ENCODE peak calls at places on chromosomes 3 and 15, in seven cellular contexts. One of them, this sample, is unnamed. For H3K4me1, the result is how much of the 10 kb centered on the place peaks cover.

GRCh38 chr15:82139823-82140268 is 94.0 kb upstream of the MEX3B start:
- DNase-seq in sigmoid colon: no peak
- DNase-seq in transverse colon: no peak
- DNase-seq in Panc1: no peak
- DNase-seq in suprapubic skin: no peak
- DNase-seq in breast epithelium: no peak
- DNase-seq in GM23338: peak
- DNase-seq in this sample: no peak

GRCh38 chr15:99408236-99409096 is 157.2 kb downstream of the LRRC28 start:
- DNase-seq in breast epithelium: peak
- DNase-seq in Panc1: no peak
- DNase-seq in transverse colon: no peak
- DNase-seq in sigmoid colon: no peak
- DNase-seq in suprapubic skin: no peak
- DNase-seq in GM23338: no peak
- DNase-seq in this sample: no peak

GRCh38 chr15:95326689-95327525 is 1003.6 kb upstream of the NR2F2 start:
- DNase-seq in breast epithelium: no peak
- DNase-seq in transverse colon: no peak
- DNase-seq in GM23338: peak
- DNase-seq in sigmoid colon: peak
- DNase-seq in Panc1: no peak
- DNase-seq in suprapubic skin: no peak
- DNase-seq in this sample: no peak

GRCh38 chr3:95235916-95236315 is 1173.1 kb downstream of the NSUN3 start:
- DNase-seq in sigmoid colon: no peak
- DNase-seq in breast epithelium: no peak
- DNase-seq in suprapubic skin: no peak
- DNase-seq in GM23338: no peak
- DNase-seq in Panc1: no peak
- DNase-seq in transverse colon: no peak
- DNase-seq in this sample: no peak

GRCh38 chr15:86892774-86893449 is 813.2 kb downstream of the AGBL1 start:
- DNase-seq in suprapubic skin: no peak
- DNase-seq in Panc1: no peak
- DNase-seq in transverse colon: no peak
- DNase-seq in breast epithelium: no peak
- DNase-seq in GM23338: peak
- DNase-seq in sigmoid colon: no peak
- DNase-seq in this sample: no peak

GRCh38 chr3:73786346-73786807 is 161.6 kb upstream of the PDZRN3 start:
- DNase-seq in GM23338: no peak
- DNase-seq in suprapubic skin: no peak
- DNase-seq in breast epithelium: peak
- DNase-seq in transverse colon: no peak
- DNase-seq in Panc1: peak
- DNase-seq in sigmoid colon: no peak
- DNase-seq in this sample: no peak

GRCh38 chr3:126696701-126697267 is 7.3 kb upstream of the CHCHD6 start:
- DNase-seq in transverse colon: no peak
- DNase-seq in breast epithelium: no peak
- DNase-seq in GM23338: no peak
- DNase-seq in sigmoid colon: no peak
- DNase-seq in suprapubic skin: no peak
- DNase-seq in Panc1: no peak
- DNase-seq in this sample: no peak

GRCh38 chr15:33581032-33581431 is 270.3 kb downstream of the RYR3 start:
- DNase-seq in suprapubic skin: no peak
- DNase-seq in Panc1: no peak
- DNase-seq in GM23338: no peak
- DNase-seq in sigmoid colon: no peak
- DNase-seq in breast epithelium: no peak
- DNase-seq in transverse colon: no peak
- DNase-seq in this sample: no peak

GRCh38 chr15:91338763-91339162 is 238.7 kb downstream of the SV2B start:
- DNase-seq in suprapubic skin: no peak
- DNase-seq in Panc1: no peak
- DNase-seq in GM23338: peak
- DNase-seq in sigmoid colon: no peak
- DNase-seq in transverse colon: no peak
- DNase-seq in breast epithelium: no peak
- DNase-seq in this sample: no peak

DNA sequence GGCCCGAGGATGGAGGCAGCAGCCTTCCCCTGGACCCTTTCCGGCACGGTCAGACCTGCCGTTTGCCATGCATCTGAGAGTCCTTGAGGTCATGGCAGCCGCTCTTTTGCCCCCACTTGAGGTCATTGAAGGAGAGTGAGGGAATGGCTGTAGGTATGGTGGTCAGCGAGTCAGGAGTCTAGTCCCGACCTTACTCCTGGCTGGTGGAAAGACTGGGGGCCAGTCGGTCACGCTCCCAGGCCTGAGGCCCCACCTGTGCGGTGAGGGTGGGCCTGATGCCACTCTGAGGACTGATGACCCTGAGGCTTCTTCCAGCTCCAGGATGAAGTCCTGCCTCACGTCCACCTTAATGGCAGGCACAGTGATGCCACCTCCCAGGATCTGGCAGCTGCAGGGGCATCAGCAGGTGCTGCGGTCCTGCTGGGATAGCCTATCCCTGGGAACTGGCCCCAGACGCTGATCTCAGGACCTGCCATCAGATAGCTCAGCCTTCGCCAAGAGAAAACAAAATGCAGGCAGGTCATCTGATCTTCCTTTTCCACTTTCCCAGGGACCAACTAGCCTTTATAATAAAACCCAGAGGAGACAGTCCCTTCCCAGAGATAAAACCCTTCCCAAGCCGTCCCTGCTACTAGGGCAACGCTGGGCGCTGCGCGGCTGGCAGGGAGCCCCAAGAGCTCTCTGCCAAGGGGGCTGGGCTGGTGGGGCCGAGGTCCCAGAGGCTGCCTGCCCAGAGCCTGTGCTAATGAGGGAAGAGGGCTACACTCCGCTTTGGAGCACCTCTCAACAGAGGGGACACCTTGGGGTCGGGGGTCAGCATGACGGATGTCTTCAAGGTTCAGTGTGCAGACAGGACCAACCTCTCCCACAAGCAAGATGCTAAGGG is 42.2 kb downstream of the TM2D3 start:
- DNase-seq in suprapubic skin: no peak
- DNase-seq in transverse colon: no peak
- DNase-seq in sigmoid colon: no peak
- DNase-seq in breast epithelium: no peak
- DNase-seq in GM23338: no peak
- DNase-seq in Panc1: no peak
- DNase-seq in this sample: no peak
- H3K4me1 ChIP-seq in suprapubic skin: under half
- H3K4me1 ChIP-seq in transverse colon: under half
- H3K4me1 ChIP-seq in sigmoid colon: under half
- H3K4me1 ChIP-seq in breast epithelium: under half
- H3K4me1 ChIP-seq in GM23338: under half
- H3K4me1 ChIP-seq in Panc1: under half
- H3K4me1 ChIP-seq in this sample: under half

GRCh38 chr3:65974505-65974904 is 64.2 kb downstream of the MAGI1 start:
- DNase-seq in breast epithelium: no peak
- DNase-seq in transverse colon: no peak
- DNase-seq in sigmoid colon: no peak
- DNase-seq in Panc1: no peak
- DNase-seq in suprapubic skin: no peak
- DNase-seq in GM23338: peak
- DNase-seq in this sample: no peak

GRCh38 chr3:65971281-65972252 is 67.2 kb downstream of the MAGI1 start:
- DNase-seq in suprapubic skin: no peak
- DNase-seq in Panc1: no peak
- DNase-seq in transverse colon: no peak
- DNase-seq in breast epithelium: no peak
- DNase-seq in sigmoid colon: no peak
- DNase-seq in GM23338: no peak
- DNase-seq in this sample: no peak

GRCh38 chr3:65978116-65978515 is 60.6 kb downstream of the MAGI1 start:
- DNase-seq in breast epithelium: no peak
- DNase-seq in sigmoid colon: no peak
- DNase-seq in transverse colon: no peak
- DNase-seq in suprapubic skin: no peak
- DNase-seq in Panc1: no peak
- DNase-seq in GM23338: no peak
- DNase-seq in this sample: no peak

GRCh38 chr3:65972765-65973164 is 66.0 kb downstream of the MAGI1 start:
- DNase-seq in transverse colon: no peak
- DNase-seq in GM23338: peak
- DNase-seq in breast epithelium: no peak
- DNase-seq in Panc1: no peak
- DNase-seq in sigmoid colon: no peak
- DNase-seq in suprapubic skin: no peak
- DNase-seq in this sample: no peak

GRCh38 chr3:65975031-65975430 is 63.7 kb downstream of the MAGI1 start:
- DNase-seq in GM23338: no peak
- DNase-seq in suprapubic skin: no peak
- DNase-seq in Panc1: no peak
- DNase-seq in transverse colon: no peak
- DNase-seq in sigmoid colon: no peak
- DNase-seq in breast epithelium: no peak
- DNase-seq in this sample: no peak
- TF ChIP-seq POLR2AphosphoS5 in GM23338: no peak
- TF ChIP-seq POLR2AphosphoS5 in suprapubic skin: no peak
- TF ChIP-seq POLR2AphosphoS5 in Panc1: no peak
- TF ChIP-seq POLR2AphosphoS5 in transverse colon: no peak
- TF ChIP-seq POLR2AphosphoS5 in sigmoid colon: no peak
- TF ChIP-seq POLR2AphosphoS5 in breast epithelium: no peak
- TF ChIP-seq POLR2AphosphoS5 in this sample: no peak

DNA sequence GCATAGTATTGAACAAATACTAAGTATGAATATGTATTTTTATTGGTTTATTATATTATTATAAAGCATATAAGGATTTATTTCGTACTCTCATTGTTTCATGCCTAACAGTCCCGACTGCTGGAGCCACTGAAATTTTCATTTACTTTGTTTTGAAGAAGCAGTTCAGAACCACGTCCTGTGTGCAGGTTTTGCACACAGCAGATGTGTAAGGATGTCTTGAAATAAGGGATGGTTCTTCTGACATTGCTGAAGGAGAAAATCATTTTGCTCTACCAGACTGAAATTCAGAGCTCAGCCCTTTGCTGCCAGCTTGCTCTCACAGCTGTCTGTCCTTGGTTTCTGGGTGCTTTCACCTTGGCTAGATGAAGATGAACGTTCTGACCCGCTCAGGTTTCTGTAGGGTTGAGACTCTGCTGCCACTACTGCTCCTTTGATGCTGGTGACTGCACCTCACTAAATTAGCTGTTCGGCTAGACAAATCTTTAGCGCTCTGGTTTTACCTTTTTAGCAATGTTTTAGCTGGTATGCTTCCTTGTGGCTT is 54.2 kb downstream of the UBE2E1 start:
- DNase-seq in breast epithelium: no peak
- DNase-seq in suprapubic skin: no peak
- DNase-seq in sigmoid colon: no peak
- DNase-seq in Panc1: no peak
- DNase-seq in GM23338: no peak
- DNase-seq in transverse colon: no peak
- DNase-seq in this sample: no peak
- H3K27ac ChIP-seq in breast epithelium: peak
- H3K27ac ChIP-seq in suprapubic skin: no peak
- H3K27ac ChIP-seq in sigmoid colon: peak
- H3K27ac ChIP-seq in Panc1: no peak
- H3K27ac ChIP-seq in GM23338: no peak
- H3K27ac ChIP-seq in transverse colon: no peak
- H3K27ac ChIP-seq in this sample: no peak

GRCh38 chr3:147383617-147384016 is 22.7 kb downstream of the ZIC4 start:
- DNase-seq in sigmoid colon: no peak
- DNase-seq in transverse colon: no peak
- DNase-seq in breast epithelium: no peak
- DNase-seq in suprapubic skin: no peak
- DNase-seq in Panc1: no peak
- DNase-seq in GM23338: peak
- DNase-seq in this sample: no peak

GRCh38 chr3:147380271-147380995 is 25.9 kb downstream of the ZIC4 start:
- DNase-seq in sigmoid colon: no peak
- DNase-seq in GM23338: peak
- DNase-seq in transverse colon: no peak
- DNase-seq in Panc1: no peak
- DNase-seq in suprapubic skin: no peak
- DNase-seq in breast epithelium: no peak
- DNase-seq in this sample: no peak

GRCh38 chr3:147379651-147380050 is 26.7 kb downstream of the ZIC4 start:
- DNase-seq in sigmoid colon: no peak
- DNase-seq in breast epithelium: no peak
- DNase-seq in transverse colon: no peak
- DNase-seq in suprapubic skin: no peak
- DNase-seq in GM23338: no peak
- DNase-seq in Panc1: no peak
- DNase-seq in this sample: no peak

GRCh38 chr3:147380996-147381376 is 25.4 kb downstream of the ZIC4 start:
- DNase-seq in suprapubic skin: no peak
- DNase-seq in breast epithelium: no peak
- DNase-seq in GM23338: peak
- DNase-seq in transverse colon: no peak
- DNase-seq in sigmoid colon: no peak
- DNase-seq in Panc1: no peak
- DNase-seq in this sample: no peak

GRCh38 chr3:147381610-147382009 is 24.7 kb downstream of the ZIC4 start:
- DNase-seq in transverse colon: no peak
- DNase-seq in GM23338: peak
- DNase-seq in breast epithelium: no peak
- DNase-seq in sigmoid colon: no peak
- DNase-seq in Panc1: no peak
- DNase-seq in suprapubic skin: no peak
- DNase-seq in this sample: no peak
- H3K4me1 ChIP-seq in transverse colon: under half
- H3K4me1 ChIP-seq in GM23338: half or more
- H3K4me1 ChIP-seq in breast epithelium: under half
- H3K4me1 ChIP-seq in sigmoid colon: under half
- H3K4me1 ChIP-seq in Panc1: under half
- H3K4me1 ChIP-seq in suprapubic skin: under half
- H3K4me1 ChIP-seq in this sample: under half

This sample was measured in vagina.